ENCODE peak calls at places on chromosomes 11 and 22, in six cellular contexts. Z, A, H, B, U and O are unnamed samples.

GRCh38 chr11:57546869-57547518 is 9.6 kb downstream of the SMTNL1 start:
- DNase-seq in B (no peak), H (no peak), Z (no peak), U (no peak), A (peak; percentile 69), O (no peak)

GRCh38 chr22:43829448-43829821 is 17.3 kb upstream of the EFCAB6 start:
- DNase-seq in U (no peak), Z (no peak), H (no peak), B (peak; percentile 20), A (no peak), O (no peak)

GRCh38 chr11:57604289-57605010 is 7.0 kb downstream of the SERPING1 start:
- DNase-seq in Z (no peak), A (no peak), H (no peak), B (no peak), U (no peak), O (no peak)

GRCh38 chr22:48745842-48746788 is 1081.6 kb downstream of the BRD1 start:
- DNase-seq in Z (no peak), B (peak; percentile 24), A (no peak), H (no peak), U (no peak), O (peak; percentile 7)

GRCh38 chr11:14974021-14974698 is 2.0 kb upstream of the CALCA start:
- DNase-seq in H (no peak), A (no peak), B (no peak), U (no peak), Z (no peak), O (no peak)

GRCh38 chr11:129267716-129268115 is 75.6 kb upstream of the ARHGAP32 start:
- DNase-seq in B (no peak), A (no peak), H (no peak), Z (no peak), U (no peak), O (no peak)

GRCh38 chr11:75554258-75555022 is 7.6 kb upstream of the SERPINH1 start:
- DNase-seq in A (peak; percentile 100), B (peak; percentile 96), H (peak; percentile 100), Z (no peak), U (no peak), O (no peak)

GRCh38 chr22:25085930-25086901 is 113.4 kb upstream of the CRYBB3 start:
- DNase-seq in A (no peak), H (no peak), B (no peak), Z (no peak), U (no peak), O (no peak)

GRCh38 chr22:38412435-38413084 is 42.4 kb downstream of the KCNJ4 start:
- DNase-seq in A (no peak), Z (no peak), U (no peak), B (no peak), H (no peak), O (no peak)

GRCh38 chr11:11669447-11669846 is 47.6 kb upstream of the GALNT18 start:
- DNase-seq in H (no peak), U (no peak), B (no peak), A (no peak), Z (no peak), O (no peak)

GRCh38 chr11:17431139-17431538 is 42.7 kb upstream of the KCNJ11 start:
- DNase-seq in Z (no peak), H (no peak), B (no peak), U (no peak), A (peak; percentile 2), O (no peak)

GRCh38 chr11:56624661-56625110 is 10.0 kb upstream of the OR5M1 start:
- DNase-seq in B (no peak), H (peak; percentile 1), Z (no peak), U (no peak), A (peak; percentile 67), O (no peak)

GRCh38 chr22:27669798-27670599 is 131.6 kb downstream of the MN1 start:
- DNase-seq in H (no peak), Z (no peak), U (no peak), A (peak; percentile 27), B (no peak), O (no peak)

GRCh38 chr11:9265211-9266131 is at the start of gene DENND5A:
- DNase-seq in U (peak; percentile 18), H (peak; percentile 20), Z (peak; percentile 24), A (peak; percentile 74), B (peak; percentile 85), O (peak; percentile 12)

GRCh38 chr11:134843020-134843419 is 431.0 kb upstream of the B3GAT1 start:
- DNase-seq in A (no peak), U (no peak), Z (no peak), B (no peak), H (no peak), O (no peak)

GRCh38 chr11:67592880-67593624 is 9.4 kb downstream of the GSTP1 start:
- DNase-seq in U (no peak), H (no peak), A (no peak), B (no peak), Z (no peak), O (no peak)

GRCh38 chr11:134592391-134592990 is 180.4 kb upstream of the B3GAT1 start:
- DNase-seq in Z (no peak), B (no peak), U (no peak), A (peak; percentile 1), H (no peak), O (no peak)

GRCh38 chr11:57648791-57649735 is 649 bp downstream of the YPEL4 start:
- DNase-seq in B (peak; percentile 64), H (no peak), A (peak; percentile 46), Z (no peak), U (no peak), O (no peak)

GRCh38 chr11:73141309-73142127 is 600 bp downstream of the FCHSD2 start:
- DNase-seq in H (no peak), A (peak; percentile 55), Z (peak; percentile 66), U (peak; percentile 57), B (peak; percentile 41), O (peak; percentile 64)

DNA sequence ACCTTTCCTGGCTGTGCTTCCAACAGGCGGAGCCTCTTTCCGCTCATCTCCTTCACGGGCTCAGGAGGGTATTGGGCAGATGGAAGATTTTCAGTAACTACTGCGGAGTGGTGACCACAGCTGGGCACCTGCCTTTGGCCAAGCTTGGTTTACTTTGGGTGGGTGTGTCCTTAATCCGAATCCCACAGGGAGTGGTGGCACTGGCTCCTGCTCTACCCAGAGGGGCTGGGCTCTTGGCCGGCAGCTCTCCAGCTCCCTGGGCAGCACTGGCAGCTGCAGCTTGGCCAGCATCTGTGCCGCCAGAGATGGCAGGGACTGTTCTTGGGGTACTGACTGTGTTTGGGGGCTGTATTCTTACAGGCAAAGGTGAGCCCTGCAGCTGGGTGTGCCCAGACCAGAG is 29.8 kb downstream of the BID start:
- DNase-seq in H (no peak), A (no peak), Z (no peak), B (no peak), U (no peak), O (no peak)
- H3K4me3 ChIP-seq in H (no peak overlapping the region), A (no peak overlapping the region), Z (no peak overlapping the region), B (no peak overlapping the region), U (no peak overlapping the region), O (no peak overlapping the region)

GRCh38 chr11:35893796-35894475 is 49.9 kb upstream of the LDLRAD3 start:
- DNase-seq in B (no peak), H (peak; percentile 57), Z (no peak), U (no peak), A (peak; percentile 72), O (no peak)
- H3K4me3 ChIP-seq in B (no peak overlapping the region), H (no peak overlapping the region), Z (no peak overlapping the region), U (no peak overlapping the region), A (no peak overlapping the region), O (no peak overlapping the region)

GRCh38 chr11:78019808-78020207 is 3.3 kb downstream of the KCTD14 start:
- DNase-seq in B (no peak), U (no peak), A (no peak), H (no peak), Z (no peak), O (no peak)

GRCh38 chr11:78022397-78023396 is at the start of gene KCTD14:
- DNase-seq in A (no peak), B (no peak), H (no peak), U (no peak), Z (no peak), O (no peak)

GRCh38 chr11:78025378-78025777 is 2.3 kb upstream of the KCTD14 start:
- DNase-seq in U (no peak), H (no peak), Z (no peak), B (no peak), A (no peak), O (no peak)

GRCh38 chr11:78020248-78020647 is 2.8 kb downstream of the KCTD14 start:
- DNase-seq in H (no peak), Z (no peak), A (no peak), B (no peak), U (no peak), O (no peak)

DNA sequence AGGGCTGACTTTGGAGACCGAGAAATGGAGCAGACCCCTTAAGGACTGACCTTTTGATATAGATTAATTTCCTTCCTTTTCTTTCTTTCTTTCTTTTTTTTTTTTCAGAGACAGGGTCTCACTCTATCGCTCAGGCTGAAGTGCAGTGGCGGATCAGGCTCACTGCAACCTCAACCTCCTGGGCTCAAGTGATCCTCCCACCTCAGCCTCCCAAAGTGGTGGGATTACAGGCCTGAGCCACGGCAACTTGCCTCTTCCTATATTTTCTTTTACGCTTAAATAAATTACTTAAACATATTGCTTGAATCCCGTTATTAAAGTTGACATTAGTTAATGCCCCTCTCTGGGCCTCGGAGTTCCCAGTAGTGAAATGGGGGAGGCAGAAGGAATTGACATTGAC is 350 bp upstream of the KCTD14 start:
- DNase-seq in B (no peak), U (no peak), H (no peak), A (no peak), Z (no peak), O (no peak)
- H3K4me3 ChIP-seq in B (no peak overlapping the region), U (no peak overlapping the region), H (peak overlapping the region; percentile 43), A (peak overlapping the region; percentile 48), Z (no peak overlapping the region), O (no peak overlapping the region)

GRCh38 chr11:125945011-125945796 is 640 bp upstream of the VSIG10L2 start:
- DNase-seq in Z (no peak), A (no peak), U (no peak), B (no peak), H (no peak), O (no peak)

GRCh38 chr11:125946712-125947418 is 1.0 kb downstream of the VSIG10L2 start:
- DNase-seq in U (no peak), A (no peak), Z (no peak), B (no peak), H (no peak), O (no peak)

GRCh38 chr11:125947419-125948277 is 1.8 kb downstream of the VSIG10L2 start:
- DNase-seq in U (no peak), A (no peak), B (no peak), H (no peak), Z (no peak), O (no peak)

GRCh38 chr11:125944350-125945010 is 1.4 kb upstream of the VSIG10L2 start:
- DNase-seq in Z (no peak), A (no peak), B (no peak), H (no peak), U (no peak), O (no peak)

DNA sequence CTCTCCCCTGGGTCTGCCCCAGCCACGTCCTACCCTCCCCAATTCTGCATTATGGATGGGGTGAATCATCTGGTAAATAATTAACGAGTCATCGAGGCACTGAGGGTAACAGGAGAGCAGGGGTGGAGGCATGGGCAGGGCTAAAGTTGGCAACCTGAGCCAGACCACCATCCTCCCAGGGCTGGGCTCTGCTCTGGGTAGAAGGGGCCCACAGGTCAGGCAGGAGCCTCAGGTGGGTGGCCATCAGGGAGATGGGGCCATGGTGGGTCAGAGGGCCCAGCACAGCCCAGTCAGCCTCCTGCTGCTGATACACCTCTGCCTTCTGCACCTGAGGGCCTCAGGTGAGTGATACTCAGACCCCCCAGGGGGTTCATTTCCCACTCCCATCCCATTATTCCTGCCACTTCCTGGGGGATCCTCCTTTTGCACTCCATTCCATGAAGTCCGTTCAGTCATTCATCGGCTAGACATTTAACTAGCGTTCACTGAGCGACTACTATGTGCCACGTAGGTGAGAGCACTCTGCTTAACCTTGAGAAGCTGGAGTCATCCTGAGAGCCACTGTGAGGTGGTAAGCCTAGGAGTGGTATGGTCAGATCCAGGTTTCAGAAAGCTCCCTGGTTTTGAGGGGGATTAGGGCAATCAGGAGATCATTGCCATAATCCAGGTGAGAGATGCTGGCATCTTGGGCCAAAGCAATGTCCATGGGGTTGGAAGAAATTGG is at the start of gene VSIG10L2:
- DNase-seq in A (no peak), H (no peak), Z (no peak), U (no peak), B (no peak), O (no peak)
- H3K4me3 ChIP-seq in A (no peak within 1 kb of the TSS), H (no peak within 1 kb of the TSS), Z (no peak within 1 kb of the TSS), U (no peak within 1 kb of the TSS), B (no peak within 1 kb of the TSS), O (no peak within 1 kb of the TSS)